ENCODE peak calls at places on chromosome 1, in seven cellular contexts. D is SK-N-SH, A is stomach, B is K562, P is ovary, C is tibial nerve, O is GM12878. E is an unnamed sample.

GRCh38 chr1:118933051-118933781 is 54.9 kb downstream of the TBX15 start:
- DNase-seq in D (no peak), A (no peak), O (no peak), B (no peak), P (no peak), C (no peak), E (no peak)

GRCh38 chr1:224678168-224678567 is 62.1 kb downstream of the CNIH3 start:
- DNase-seq in P (no peak), O (no peak), B (no peak), A (no peak), D (no peak), C (no peak), E (no peak)

GRCh38 chr1:177021741-177022140 is 142.8 kb downstream of the ASTN1 start:
- DNase-seq in A (no peak), O (no peak), D (no peak), P (no peak), C (no peak), B (no peak), E (no peak)

GRCh38 chr1:231943084-231943483 is 316.5 kb downstream of the DISC1 start:
- DNase-seq in O (no peak), B (no peak), A (no peak), D (no peak), P (no peak), C (no peak), E (no peak)

GRCh38 chr1:53737648-53738204 is 1.2 kb downstream of the GLIS1 start:
- DNase-seq in D (peak), O (no peak), A (no peak), B (no peak), P (peak), C (no peak), E (no peak)

GRCh38 chr1:163379801-163380200 is 58.0 kb downstream of the NUF2 start:
- DNase-seq in O (no peak), A (no peak), C (no peak), B (no peak), P (no peak), D (no peak), E (no peak)

GRCh38 chr1:202710070-202711025 is at the start of gene SYT2:
- DNase-seq in A (peak), C (no peak), O (no peak), B (peak), D (peak), P (peak), E (peak)

GRCh38 chr1:241592273-241592958 is 47.8 kb downstream of the CHML start:
- DNase-seq in A (no peak), P (no peak), O (peak), D (no peak), C (no peak), B (no peak), E (no peak)

GRCh38 chr1:204286841-204287387 is 72.8 kb downstream of the PLEKHA6 start:
- DNase-seq in A (peak), D (peak), C (peak), P (no peak), O (no peak), B (no peak), E (no peak)

GRCh38 chr1:117286562-117286961 is 75.8 kb upstream of the VTCN1 start:
- DNase-seq in C (no peak), A (no peak), O (no peak), P (no peak), B (no peak), D (no peak), E (no peak)

DNA sequence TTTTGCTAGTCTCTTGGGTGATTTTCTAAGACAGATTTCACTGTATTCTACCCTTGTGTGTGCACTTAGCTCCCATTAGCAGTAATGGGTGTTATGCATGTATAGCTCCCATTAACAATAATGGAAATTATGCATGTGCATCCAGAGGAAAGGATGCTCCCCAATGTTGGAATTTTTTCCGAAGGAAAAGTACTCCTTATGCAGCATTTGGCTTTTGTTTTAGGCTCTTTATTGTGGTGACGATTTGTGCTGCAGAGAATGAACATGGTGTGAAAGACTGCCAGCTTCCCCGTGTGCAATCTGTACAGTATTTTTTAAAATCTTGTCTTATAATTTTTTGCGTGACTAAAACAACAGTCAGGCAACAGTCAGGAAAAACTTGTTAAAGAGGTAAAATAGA is 144.1 kb upstream of the ZRANB2 start:
- DNase-seq in A (no peak), C (no peak), D (no peak), P (no peak), O (no peak), B (no peak), E (no peak)
- TF ChIP-seq EP300 in A (no peak), C (no peak), D (no peak), P (no peak), O (no peak), B (no peak), E (no peak)

GRCh38 chr1:207823880-207824566 is 72.2 kb downstream of the CD46 start:
- DNase-seq in C (peak), A (peak), D (peak), O (peak), P (peak), B (no peak), E (peak)
- TF ChIP-seq EP300 in C (peak), A (peak), D (no peak), O (peak), P (no peak), B (no peak), E (no peak)

DNA sequence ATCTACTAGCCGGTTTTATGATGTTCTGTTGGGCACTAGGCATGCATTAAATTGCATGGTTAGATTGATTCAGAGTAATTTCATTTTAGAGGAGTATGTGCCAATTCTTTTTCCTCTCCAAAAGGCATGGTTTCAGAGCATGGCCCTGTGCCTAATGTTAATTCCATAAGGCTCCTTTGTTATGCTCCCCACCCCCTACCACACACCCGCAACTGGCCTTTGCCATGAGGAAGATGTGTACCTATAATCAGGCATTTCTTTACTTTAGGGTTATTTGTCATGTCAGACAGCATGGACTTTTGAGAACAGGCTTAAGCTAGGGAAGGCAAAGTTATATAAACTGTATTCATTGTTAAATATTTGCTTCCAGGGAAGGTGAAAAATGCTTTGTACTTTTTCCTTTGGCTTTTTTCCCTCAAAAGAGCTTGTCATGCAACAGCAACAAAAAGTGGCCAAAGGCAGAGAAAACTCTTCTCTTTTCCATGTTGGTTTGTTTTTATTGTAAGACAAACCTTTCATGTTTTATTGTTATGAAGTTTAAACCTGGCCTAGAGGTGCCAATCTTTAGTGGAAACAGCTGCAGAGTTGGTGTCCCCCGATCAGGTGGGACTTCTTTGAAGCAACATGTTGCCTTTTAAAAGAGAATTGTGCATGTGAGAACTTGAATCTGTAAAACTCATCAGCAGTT is 24.3 kb upstream of the NBL1 start:
- DNase-seq in A (no peak), D (no peak), O (no peak), P (no peak), B (no peak), C (no peak), E (no peak)
- TF ChIP-seq EP300 in A (no peak), D (no peak), O (no peak), P (no peak), B (no peak), C (no peak), E (no peak)

DNA sequence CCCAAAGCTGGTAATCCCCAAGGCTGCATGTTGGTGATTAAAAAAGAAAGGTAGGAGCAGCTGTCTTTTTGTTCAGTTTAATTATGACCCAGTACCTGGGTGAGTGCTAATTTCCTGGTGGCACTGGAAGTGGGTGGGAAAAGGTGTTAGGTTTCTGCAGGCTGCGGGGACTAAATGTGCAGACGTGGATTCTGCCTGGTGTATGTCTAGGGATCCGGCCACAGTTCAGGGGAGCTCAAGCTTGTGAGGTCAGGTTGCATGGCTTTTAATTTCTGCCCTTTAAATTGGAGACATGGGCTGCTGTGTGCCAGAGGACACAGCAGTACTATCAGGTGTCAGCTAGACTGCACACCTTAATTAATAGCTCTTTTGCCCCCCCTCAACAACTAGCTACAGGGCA is 20.3 kb upstream of the TBX19 start:
- DNase-seq in D (no peak), C (no peak), O (no peak), B (no peak), A (no peak), P (no peak), E (no peak)
- TF ChIP-seq EP300 in D (no peak), C (no peak), O (no peak), B (no peak), A (no peak), P (no peak), E (no peak)

GRCh38 chr1:3900150-3900968 is at the start of gene C1orf174:
- DNase-seq in O (peak), B (peak), D (peak), P (peak), A (peak), C (peak), E (peak)
- TF ChIP-seq EP300 in O (no peak), B (peak), D (no peak), P (peak), A (no peak), C (peak), E (no peak)

DNA sequence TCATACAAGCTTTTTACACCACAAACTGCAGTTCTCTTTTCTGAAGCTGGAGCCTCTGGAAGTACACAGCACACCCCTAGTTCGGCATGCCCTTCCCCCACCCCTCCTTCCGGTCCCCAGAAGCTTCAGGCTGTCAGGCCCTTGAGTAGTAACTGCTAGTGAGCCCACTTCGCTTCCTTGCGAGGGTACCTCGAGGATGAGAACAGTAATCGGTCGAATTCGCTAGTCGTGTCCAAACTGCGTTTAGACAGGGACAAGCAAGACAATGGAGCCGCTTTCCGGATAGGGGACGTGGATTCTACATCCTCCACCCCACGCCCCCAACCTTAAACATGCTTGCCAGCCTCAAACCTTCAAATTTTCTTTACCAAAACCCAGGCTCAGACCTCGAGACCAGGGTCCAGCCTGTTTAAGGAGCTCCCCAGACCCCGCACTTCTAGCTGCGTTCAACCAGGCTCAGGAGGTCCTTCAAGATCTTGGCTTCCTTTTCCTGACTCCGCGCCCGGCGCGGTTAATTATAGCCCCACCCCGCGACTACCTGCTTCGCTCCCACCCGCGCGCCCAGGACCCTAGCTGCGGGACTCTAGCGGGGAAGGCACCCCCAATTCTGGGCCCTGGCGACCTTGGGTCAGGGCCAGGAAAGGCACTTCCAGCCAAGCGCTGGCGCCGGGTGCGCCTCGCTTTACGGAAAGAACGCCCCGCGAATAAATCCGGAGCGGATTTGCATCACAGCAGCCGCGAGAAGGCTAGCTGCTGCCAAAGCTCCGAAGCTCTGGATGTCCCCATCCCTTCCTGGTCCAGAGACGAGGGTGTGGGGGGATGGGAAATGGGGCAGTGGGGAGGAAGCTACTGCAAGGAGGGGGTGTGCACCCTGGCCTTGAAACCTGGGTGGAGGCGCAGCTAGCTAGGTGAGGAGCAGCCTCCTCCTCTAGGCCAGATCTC is 8.1 kb upstream of the TSPAN1 start:
- DNase-seq in O (no peak), D (peak), C (no peak), P (peak), B (no peak), A (peak), E (peak)
- TF ChIP-seq EP300 in O (no peak), D (no peak), C (peak), P (no peak), B (no peak), A (peak), E (no peak)